ENCODE peak calls at places on chromosome 1, in five cellular contexts. I is GM12865; E is glutamatergic neuron; K is stimulated activated CD8-positive, alpha-beta memory T cell treated with anti-CD3 and anti-CD28 coated beads, Interleukin-2, amount 100 ng/mL, for 48 hours; V is mesothelial cell of epicardium. U is an unnamed sample.

GRCh38 chr1:241666419-241666818 is 14.3 kb downstream of the WDR64 start:
- DNase-seq in I (no peak), K (no peak), V (no peak), E (no peak), U (no peak)

GRCh38 chr1:2598329-2598931 is 11.9 kb downstream of the PRXL2B start:
- DNase-seq in V (no peak), I (no peak), E (no peak), K (no peak), U (no peak)

GRCh38 chr1:201562659-201563405 is 23.9 kb downstream of the NAV1 start:
- DNase-seq in I (no peak), K (no peak), V (no peak), E (no peak), U (no peak)

GRCh38 chr1:26161408-26162219 is 2.7 kb downstream of the FAM110D start:
- DNase-seq in E (peak), I (no peak), V (no peak), K (peak), U (no peak)

GRCh38 chr1:199101139-199101538 is 462.3 kb downstream of the PTPRC start:
- DNase-seq in E (no peak), V (no peak), I (no peak), K (no peak), U (no peak)

GRCh38 chr1:205263580-205264190 is 35.9 kb downstream of the TMCC2 start:
- DNase-seq in K (no peak), V (no peak), I (no peak), E (no peak), U (no peak)

GRCh38 chr1:12615916-12616708 is 1.9 kb downstream of the DHRS3 start:
- DNase-seq in V (no peak), I (no peak), K (no peak), E (no peak), U (no peak)

GRCh38 chr1:224668991-224669390 is 52.9 kb downstream of the CNIH3 start:
- DNase-seq in I (no peak), K (no peak), E (no peak), V (no peak), U (no peak)

GRCh38 chr1:245814651-245815050 is 659.9 kb downstream of the KIF26B start:
- DNase-seq in E (no peak), V (no peak), K (no peak), I (no peak), U (no peak)

GRCh38 chr1:23152966-23153684 is 15.5 kb downstream of the LUZP1 start:
- DNase-seq in I (no peak), E (no peak), V (no peak), K (no peak), U (no peak)

GRCh38 chr1:190579517-190580193 is 102.0 kb upstream of the BRINP3 start:
- DNase-seq in E (no peak), I (no peak), K (no peak), V (no peak), U (no peak)

GRCh38 chr1:53373246-53373645 is 45.4 kb upstream of the LRP8 start:
- DNase-seq in K (no peak), E (no peak), V (peak), I (no peak), U (peak)

GRCh38 chr1:212814989-212815388 is 23.3 kb downstream of the TATDN3 start:
- DNase-seq in K (no peak), V (no peak), I (no peak), E (no peak), U (no peak)